ENCODE peak calls at places on chromosomes 12 and 14, in ten cellular contexts. T, W, O, M, C, U, B, F, V and Y are unnamed samples.

GRCh38 chr14:99122521-99123125 is 149.4 kb downstream of the BCL11B start:
- DNase-seq in B (no peak), U (no peak), O (no peak), C (no peak), V (no peak), F (peak), T (no peak), M (no peak), W (no peak), Y (no peak)

GRCh38 chr14:92747701-92748258 is 647 bp downstream of the LGMN start:
- DNase-seq in U (no peak), F (no peak), B (no peak), C (no peak), T (no peak), V (peak), O (no peak), M (no peak), W (no peak), Y (peak)

GRCh38 chr12:32171211-32171610 is 64.6 kb downstream of the BICD1 start:
- DNase-seq in V (no peak), T (no peak), M (no peak), B (no peak), F (no peak), C (no peak), O (no peak), W (no peak), U (no peak), Y (no peak)

GRCh38 chr12:83850531-83850930 is 1062.1 kb downstream of the SLC6A15 start:
- DNase-seq in V (no peak), T (no peak), F (no peak), W (no peak), C (no peak), O (no peak), B (no peak), U (no peak), M (no peak), Y (no peak)

GRCh38 chr12:44837114-44837800 is 38.9 kb downstream of the NELL2 start:
- DNase-seq in O (no peak), V (no peak), B (no peak), F (no peak), M (no peak), W (no peak), T (no peak), C (no peak), U (no peak), Y (no peak)

GRCh38 chr14:50225067-50225973 is 6.1 kb downstream of the SOS2 start:
- DNase-seq in T (no peak), B (peak), M (no peak), W (peak), F (no peak), O (no peak), V (no peak), U (no peak), C (no peak), Y (peak)

GRCh38 chr14:97267509-97267908 is 470.3 kb downstream of the VRK1 start:
- DNase-seq in U (no peak), C (no peak), M (no peak), W (no peak), O (no peak), T (no peak), V (peak), B (no peak), F (no peak), Y (no peak)

GRCh38 chr14:81710232-81710845 is 176.7 kb upstream of the SEL1L start:
- DNase-seq in U (no peak), O (no peak), C (no peak), M (no peak), T (no peak), W (peak), B (peak), F (peak), V (peak), Y (peak)

GRCh38 chr14:54653764-54654469 is 87.0 kb downstream of the SAMD4A start:
- DNase-seq in O (no peak), F (peak), V (peak), B (peak), T (no peak), W (peak), M (no peak), C (no peak), U (no peak), Y (peak)

GRCh38 chr12:82524020-82524419 is 162.7 kb upstream of the TMTC2 start:
- DNase-seq in F (no peak), W (no peak), C (no peak), B (no peak), M (no peak), O (no peak), T (no peak), V (no peak), U (no peak), Y (peak)

GRCh38 chr12:120939523-120939922 is 35.4 kb upstream of the SPPL3 start:
- DNase-seq in T (no peak), C (no peak), B (no peak), O (no peak), U (peak), F (no peak), W (no peak), V (no peak), M (no peak), Y (no peak)

GRCh38 chr12:86015026-86015425 is 140.9 kb downstream of the NTS start:
- DNase-seq in M (no peak), T (no peak), O (no peak), V (no peak), U (no peak), W (no peak), F (no peak), C (no peak), B (no peak), Y (no peak)

GRCh38 chr12:12467701-12468218 is 94.9 kb downstream of the DUSP16 start:
- DNase-seq in O (no peak), T (peak), W (peak), U (no peak), F (no peak), M (peak), C (no peak), V (peak), B (no peak), Y (no peak)

GRCh38 chr14:58572092-58572853 is 65.5 kb upstream of the DACT1 start:
- DNase-seq in U (no peak), O (no peak), T (peak), F (peak), V (peak), W (peak), M (no peak), B (no peak), C (no peak), Y (peak)

GRCh38 chr12:18141583-18141982 is 51.6 kb upstream of the RERGL start:
- DNase-seq in F (no peak), C (no peak), O (no peak), M (no peak), U (no peak), T (no peak), B (no peak), W (no peak), V (no peak), Y (no peak)

GRCh38 chr12:6336859-6337744 is 4.8 kb downstream of the TNFRSF1A start:
- DNase-seq in U (no peak), F (no peak), C (peak), B (no peak), V (no peak), T (peak), M (peak), O (no peak), W (no peak), Y (no peak)

GRCh38 chr14:100417466-100417865 is 94.3 kb downstream of the SLC25A47 start:
- DNase-seq in W (peak), C (no peak), T (no peak), M (no peak), B (peak), F (peak), U (no peak), O (no peak), V (peak), Y (peak)

GRCh38 chr14:64960762-64961276 is 11.3 kb downstream of the RAB15 start:
- DNase-seq in B (no peak), U (no peak), W (no peak), M (no peak), F (no peak), V (no peak), C (no peak), O (no peak), T (no peak), Y (no peak)

GRCh38 chr14:76776306-76777251 is 15.3 kb downstream of the VASH1 start:
- DNase-seq in C (no peak), U (no peak), O (no peak), B (no peak), W (no peak), M (no peak), F (no peak), V (no peak), T (no peak), Y (peak)

GRCh38 chr14:29390046-29390841 is 537.4 kb downstream of the PRKD1 start:
- DNase-seq in C (no peak), W (no peak), B (no peak), U (no peak), T (no peak), M (no peak), O (peak), V (no peak), F (no peak), Y (no peak)